ENCODE peak calls at places on chromosomes 7 and 10, in seven cellular contexts. D is DMS 273 treated with DMSO at 0.1 percent for 48 hours, Q is germinal center, G is cardiac muscle cell, V is fibroblast of gingiva, E is Calu3, W is KG1. C is an unnamed sample.

GRCh38 chr10:83871486-83872081 is 267.7 kb upstream of the GHITM start:
- DNase-seq in Q (peak), E (peak), D (peak), G (peak), W (peak), V (peak), C (no peak)

GRCh38 chr7:5370454-5371353 is 52.9 kb downstream of the TNRC18 start:
- DNase-seq in Q (no peak), D (no peak), E (no peak), W (no peak), G (no peak), V (no peak), C (no peak)

GRCh38 chr7:82044497-82045080 is 274.7 kb upstream of the HGF start:
- DNase-seq in E (peak), G (peak), W (no peak), Q (no peak), D (no peak), V (peak), C (peak)

GRCh38 chr7:155214328-155214986 is 83.2 kb upstream of the INSIG1 start:
- DNase-seq in G (no peak), E (peak), V (no peak), D (no peak), Q (no peak), W (no peak), C (no peak)

GRCh38 chr7:158343936-158344455 is 243.6 kb downstream of the PTPRN2 start:
- DNase-seq in E (no peak), V (no peak), Q (no peak), D (no peak), G (no peak), W (no peak), C (no peak)

GRCh38 chr7:329691-330281 is 39.8 kb downstream of the FOXL3 start:
- DNase-seq in W (no peak), E (no peak), V (no peak), D (no peak), Q (no peak), G (no peak), C (no peak)

GRCh38 chr7:102306916-102307677 is 20.4 kb downstream of the SH2B2 start:
- DNase-seq in D (no peak), W (no peak), Q (peak), G (no peak), E (no peak), V (peak), C (no peak)

GRCh38 chr7:44990520-44991023 is 9.4 kb upstream of the CCM2 start:
- DNase-seq in Q (no peak), W (no peak), D (peak), E (no peak), G (no peak), V (no peak), C (no peak)

GRCh38 chr10:13346280-13346819 is 1.7 kb downstream of the SEPHS1 start:
- DNase-seq in G (no peak), D (no peak), V (peak), W (no peak), E (no peak), Q (no peak), C (no peak)

GRCh38 chr7:155682484-155682883 is 38.0 kb downstream of the RBM33 start:
- DNase-seq in W (no peak), G (no peak), E (no peak), Q (no peak), V (no peak), D (no peak), C (no peak)

GRCh38 chr7:106282374-106282773 is 2.4 kb downstream of the NAMPT start:
- DNase-seq in V (no peak), G (no peak), D (no peak), Q (no peak), W (no peak), E (no peak), C (no peak)

GRCh38 chr7:130292682-130293257 is at the start of gene CPA4:
- DNase-seq in W (no peak), G (no peak), Q (no peak), D (no peak), E (no peak), V (peak), C (no peak)

GRCh38 chr10:132575320-132576201 is 38.0 kb downstream of the INPP5A start:
- DNase-seq in E (peak), Q (no peak), V (peak), D (no peak), W (peak), G (no peak), C (no peak)

C was measured in SK-N-MC.